ENCODE peak calls at places on chromosome 6, in seven cellular contexts. J is psoas muscle, L is AG10803, K is IMR-90, V is cardiac muscle cell, F is esophagus squamous epithelium, U is uterus. Y is an unnamed sample.

GRCh38 chr6:155234687-155235543 is 28.9 kb upstream of the CLDN20 start:
- DNase-seq in L (peak), F (no peak), J (no peak), K (peak), V (no peak), U (no peak), Y (peak)

GRCh38 chr6:149060300-149060984 is 257.1 kb upstream of the TAB2 start:
- DNase-seq in F (no peak), J (no peak), L (no peak), K (peak), V (no peak), U (no peak), Y (no peak)

GRCh38 chr6:16854986-16855385 is 93.7 kb upstream of the ATXN1 start:
- DNase-seq in J (no peak), V (no peak), F (no peak), L (no peak), K (peak), U (no peak), Y (peak)

GRCh38 chr6:149855040-149855654 is 9.0 kb downstream of the LRP11 start:
- DNase-seq in V (peak), U (no peak), J (no peak), L (peak), K (peak), F (no peak), Y (peak)

GRCh38 chr6:138923561-138923960 is 64.5 kb downstream of the REPS1 start:
- DNase-seq in U (no peak), K (no peak), L (no peak), J (no peak), F (no peak), V (no peak), Y (no peak)

GRCh38 chr6:156407334-156407733 is 369.8 kb upstream of the ARID1B start:
- DNase-seq in J (no peak), U (no peak), F (no peak), K (no peak), V (no peak), L (no peak), Y (no peak)

GRCh38 chr6:1597924-1598323 is 11.8 kb upstream of the FOXC1 start:
- DNase-seq in F (no peak), L (peak), V (no peak), J (no peak), U (no peak), K (peak), Y (no peak)

GRCh38 chr6:141682391-141682790 is 450.3 kb upstream of the GJE1 start:
- DNase-seq in J (no peak), V (no peak), U (no peak), L (peak), K (no peak), F (no peak), Y (no peak)

GRCh38 chr6:30459145-30459544 is 30.2 kb upstream of the HLA-E start:
- DNase-seq in V (no peak), J (no peak), K (no peak), F (no peak), U (no peak), L (no peak), Y (no peak)

GRCh38 chr6:140567469-140567868 is 1193.0 kb upstream of the CITED2 start:
- DNase-seq in U (no peak), J (no peak), K (peak), V (no peak), F (no peak), L (peak), Y (peak)

GRCh38 chr6:127475823-127476176 is 16.6 kb upstream of the KIAA0408 start:
- DNase-seq in U (no peak), J (no peak), F (no peak), V (no peak), L (no peak), K (no peak), Y (no peak)

GRCh38 chr6:29992792-29993191 is 50.5 kb downstream of the HLA-A start:
- DNase-seq in J (no peak), F (no peak), U (no peak), L (peak), V (no peak), K (peak), Y (no peak)

GRCh38 chr6:120606743-120607142 is 727.5 kb downstream of the TBC1D32 start:
- DNase-seq in F (no peak), K (no peak), U (no peak), L (no peak), V (no peak), J (no peak), Y (no peak)

GRCh38 chr6:75437451-75438185 is 56.0 kb downstream of the FILIP1 start:
- DNase-seq in U (no peak), K (peak), L (peak), F (no peak), J (no peak), V (no peak), Y (peak)

GRCh38 chr6:35216412-35216732 is 2.6 kb downstream of the SCUBE3 start:
- DNase-seq in U (no peak), V (no peak), L (peak), J (no peak), K (no peak), F (no peak), Y (no peak)
- H3K4me3 ChIP-seq in U (no peak), V (peak), L (no peak), J (no peak), K (no peak), F (no peak), Y (no peak)

DNA sequence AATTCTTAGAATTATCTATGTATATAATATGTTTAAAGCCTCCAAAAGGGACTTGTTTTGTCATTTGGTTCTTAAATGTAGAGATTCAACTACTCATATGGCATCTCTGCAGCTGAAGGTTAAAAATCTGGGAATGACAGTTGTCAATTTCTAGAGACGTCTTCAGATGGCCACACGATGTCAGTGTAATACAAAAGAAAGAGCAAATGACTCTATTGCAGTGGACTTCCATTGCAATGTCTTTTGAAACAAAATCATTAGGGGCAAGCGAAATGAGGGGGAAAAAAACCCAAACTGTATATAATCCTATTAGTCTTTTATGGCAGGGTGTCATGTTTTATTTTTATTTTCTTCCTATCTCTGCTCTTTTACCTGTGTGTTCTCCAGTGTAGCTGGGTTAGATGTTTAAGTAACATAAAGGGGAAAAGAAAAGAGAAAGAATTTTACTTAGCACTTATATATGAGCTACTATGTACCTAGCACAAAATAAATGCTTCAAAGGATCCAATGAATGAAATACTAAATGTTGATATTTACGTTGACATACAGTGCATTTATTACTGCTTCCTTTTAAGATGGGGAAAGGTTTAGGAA is 26.2 kb downstream of the CCN2 start:
- DNase-seq in J (no peak), K (peak), L (peak), U (no peak), F (no peak), V (peak), Y (peak)
- TF ChIP-seq CTCF in J (peak), K (peak), L (peak), U (peak), F (peak), V (peak), Y (peak)

GRCh38 chr6:109515781-109516409 is 32.9 kb upstream of the ZBTB24 start:
- DNase-seq in L (peak), J (no peak), U (no peak), F (no peak), K (no peak), V (no peak), Y (no peak)
- H3K4me3 ChIP-seq in L (no peak), J (no peak), U (no peak), F (no peak), K (no peak), V (no peak), Y (no peak)

GRCh38 chr6:28496099-28496779 is 19.4 kb downstream of the GPX6 start:
- DNase-seq in U (no peak), J (no peak), F (no peak), V (no peak), K (no peak), L (no peak), Y (no peak)
- TF ChIP-seq CTCF in U (no peak), J (no peak), F (no peak), V (peak), K (peak), L (peak), Y (no peak)

DNA sequence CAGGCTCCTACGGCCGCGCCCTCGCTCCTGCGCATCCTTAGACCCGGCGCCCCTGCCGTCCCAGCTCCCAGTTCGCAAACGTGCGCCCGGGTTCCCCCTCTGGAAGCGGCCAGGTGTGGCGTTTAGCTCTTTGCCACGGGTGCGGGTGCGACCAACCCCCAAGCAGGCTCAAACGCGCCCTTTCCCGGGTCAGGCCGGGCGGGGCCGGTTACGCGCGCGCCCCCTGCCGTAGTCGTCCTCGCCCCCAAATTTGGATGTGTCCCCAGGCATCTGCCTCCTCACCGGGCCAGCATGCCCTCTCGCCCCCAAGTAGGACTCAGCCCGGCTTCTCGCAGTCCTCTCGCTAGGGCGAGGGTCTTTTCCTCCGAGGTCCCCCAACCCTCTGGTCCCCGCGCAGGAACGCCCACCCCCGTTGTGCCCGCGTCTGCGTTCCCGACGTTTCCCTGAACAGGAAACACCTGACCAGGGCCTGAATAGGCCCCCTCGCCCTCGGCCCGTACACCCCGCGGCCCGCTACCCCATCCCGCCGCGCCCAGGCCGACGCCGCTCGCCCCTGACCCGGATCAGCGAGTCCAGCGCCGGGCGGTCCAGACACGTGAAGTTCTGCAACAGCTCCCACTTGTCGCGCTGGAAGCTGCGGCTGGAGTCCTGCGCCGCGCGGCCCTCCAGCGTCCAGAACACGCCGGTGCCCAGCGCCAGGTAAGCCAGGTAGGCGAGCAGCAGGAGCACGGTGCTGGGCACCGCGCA is 520 bp downstream of the KCNK17 start:
- DNase-seq in V (peak), K (no peak), F (no peak), L (no peak), J (no peak), U (no peak), Y (no peak)
- H3K4me3 ChIP-seq in V (peak), K (no peak), F (peak), L (no peak), J (peak), U (peak), Y (no peak)

GRCh38 chr6:111844921-111845320 is 28.3 kb downstream of the FYN start:
- DNase-seq in K (no peak), L (no peak), F (no peak), V (no peak), J (no peak), U (no peak), Y (peak)
- TF ChIP-seq CTCF in K (no peak), L (no peak), F (no peak), V (no peak), J (no peak), U (no peak), Y (peak)

Y was measured in astrocyte of the spinal cord.